ENCODE peak calls at places on chromosomes 6 and 20, in eight cellular contexts. G is breast epithelium, F is AG09309, Q is astrocyte of the spinal cord, A is fibroblast of villous mesenchyme, T is cardiac muscle cell, D is choroid plexus epithelial cell, Y is BJ. B is an unnamed sample.

GRCh38 chr20:38184098-38184497 is 19.0 kb upstream of the TGM2 start:
- DNase-seq in D (no peak), Q (no peak), F (no peak), T (no peak), Y (no peak), A (no peak), G (no peak), B (no peak)

GRCh38 chr20:16490696-16491095 is 82.6 kb downstream of the KIF16B start:
- DNase-seq in Y (no peak), G (no peak), F (no peak), Q (no peak), D (peak; percentile 6), T (no peak), A (no peak), B (no peak)

GRCh38 chr6:128655978-128656498 is 135.6 kb upstream of the PTPRK start:
- DNase-seq in F (peak; percentile 55), Q (peak; percentile 91), T (no peak), D (peak; percentile 81), Y (peak; percentile 78), G (no peak), A (peak; percentile 68), B (no peak)

GRCh38 chr6:36605560-36606391 is 11.6 kb downstream of the SRSF3 start:
- DNase-seq in G (no peak), A (peak; percentile 56), F (no peak), Q (no peak), Y (no peak), D (peak; percentile 67), T (no peak), B (no peak)

GRCh38 chr6:33172307-33173227 is 19.7 kb downstream of the COL11A2 start:
- DNase-seq in Q (peak; percentile 12), T (no peak), A (peak; percentile 31), Y (no peak), G (peak; percentile 45), D (peak; percentile 53), F (no peak), B (peak; percentile 29)

GRCh38 chr20:61254881-61255589 is 3.0 kb downstream of the CDH4 start:
- DNase-seq in Q (peak; percentile 33), F (no peak), G (no peak), Y (no peak), T (no peak), D (peak; percentile 42), A (no peak), B (no peak)

GRCh38 chr6:74447013-74447412 is 751.0 kb downstream of the CD109 start:
- DNase-seq in Q (peak; percentile 25), G (no peak), F (no peak), Y (no peak), T (no peak), D (peak; percentile 55), A (peak; percentile 13), B (no peak)

GRCh38 chr20:23060629-23061028 is 11.2 kb upstream of the THBD start:
- DNase-seq in F (no peak), D (no peak), T (no peak), Q (no peak), A (peak; percentile 9), Y (no peak), G (no peak), B (no peak)

GRCh38 chr6:36679043-36679821 is 718 bp downstream of the CDKN1A start:
- DNase-seq in D (peak; percentile 32), F (no peak), G (peak; percentile 68), T (peak; percentile 51), Y (no peak), A (peak; percentile 52), Q (peak; percentile 51), B (peak; percentile 80)

GRCh38 chr20:44961024-44961866 is 1.0 kb upstream of the TOMM34 start:
- DNase-seq in T (no peak), Q (no peak), A (peak; percentile 34), Y (no peak), F (no peak), D (no peak), G (no peak), B (no peak)

GRCh38 chr6:24057030-24057429 is 69.0 kb upstream of the NRSN1 start:
- DNase-seq in G (no peak), Y (no peak), F (no peak), D (no peak), T (no peak), A (no peak), Q (no peak), B (no peak)

DNA sequence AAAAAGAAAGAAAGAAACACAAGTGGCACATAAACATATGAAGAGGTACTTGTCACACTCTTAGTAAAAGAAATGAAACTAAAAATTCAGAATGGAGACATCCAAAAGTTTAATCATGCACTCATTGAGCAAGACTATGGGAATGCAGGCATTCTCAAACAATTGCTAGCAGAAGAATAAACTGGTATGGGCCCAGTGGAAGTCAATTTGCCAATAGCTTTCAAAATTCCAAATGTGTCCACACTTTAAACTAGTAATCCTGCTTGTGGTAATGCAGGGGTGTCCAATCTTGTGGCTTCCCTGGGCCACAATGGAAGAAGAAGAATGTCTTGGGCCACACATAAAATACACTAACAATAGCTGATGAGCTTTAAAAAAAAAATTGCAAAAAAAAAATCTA is 97.4 kb downstream of the EPB41L2 start:
- DNase-seq in T (no peak), Q (peak; percentile 40), D (peak; percentile 47), F (peak; percentile 89), A (peak; percentile 55), G (no peak), Y (peak; percentile 45), B (no peak)
- H3K4me3 ChIP-seq in T (no peak overlapping the region), Q (no peak overlapping the region), D (no peak overlapping the region), F (no peak overlapping the region), A (no peak overlapping the region), G (no peak overlapping the region), Y (no peak overlapping the region), B (no peak overlapping the region)

GRCh38 chr6:107701231-107701630 is 122.9 kb downstream of the SCML4 start:
- DNase-seq in D (no peak), A (no peak), G (no peak), Y (no peak), T (no peak), F (no peak), Q (no peak), B (no peak)
- H3K4me3 ChIP-seq in D (no peak overlapping the region), A (no peak overlapping the region), G (no peak overlapping the region), Y (no peak overlapping the region), T (no peak overlapping the region), F (no peak overlapping the region), Q (no peak overlapping the region), B (no peak overlapping the region)

GRCh38 chr20:17965042-17965697 is 3.4 kb downstream of the SNX5 start:
- DNase-seq in Q (no peak), T (no peak), D (no peak), G (no peak), A (peak; percentile 43), F (no peak), Y (no peak), B (peak; percentile 63)
- H3K4me3 ChIP-seq in Q (peak overlapping the region; percentile 90), T (peak overlapping the region; percentile 95), D (no peak overlapping the region), G (peak overlapping the region; percentile 91), A (peak overlapping the region; percentile 97), F (no peak overlapping the region), Y (no peak overlapping the region), B (peak overlapping the region; percentile 97)

GRCh38 chr20:17896771-17897369 is 71.7 kb downstream of the SNX5 start:
- DNase-seq in F (no peak), T (no peak), A (no peak), Q (no peak), G (no peak), Y (no peak), D (no peak), B (no peak)

GRCh38 chr20:17898548-17898994 is 70.0 kb downstream of the SNX5 start:
- DNase-seq in A (peak; percentile 78), D (peak; percentile 84), Q (peak; percentile 65), Y (no peak), T (peak; percentile 78), G (peak; percentile 76), F (no peak), B (peak; percentile 67)

GRCh38 chr20:17895641-17896246 is 72.8 kb downstream of the SNX5 start:
- DNase-seq in G (no peak), A (peak; percentile 61), Y (no peak), Q (peak; percentile 66), T (no peak), F (no peak), D (peak; percentile 58), B (peak; percentile 45)

GRCh38 chr20:17897566-17898307 is 70.9 kb downstream of the SNX5 start:
- DNase-seq in A (no peak), F (no peak), T (no peak), G (no peak), Y (no peak), Q (no peak), D (no peak), B (no peak)

GRCh38 chr20:17896247-17896723 is 72.3 kb downstream of the SNX5 start:
- DNase-seq in Q (no peak), F (no peak), A (no peak), D (no peak), Y (no peak), G (no peak), T (no peak), B (no peak)
- H3K4me3 ChIP-seq in Q (no peak overlapping the region), F (no peak overlapping the region), A (no peak overlapping the region), D (no peak overlapping the region), Y (no peak overlapping the region), G (peak overlapping the region; percentile 65), T (no peak overlapping the region), B (no peak overlapping the region)

DNA sequence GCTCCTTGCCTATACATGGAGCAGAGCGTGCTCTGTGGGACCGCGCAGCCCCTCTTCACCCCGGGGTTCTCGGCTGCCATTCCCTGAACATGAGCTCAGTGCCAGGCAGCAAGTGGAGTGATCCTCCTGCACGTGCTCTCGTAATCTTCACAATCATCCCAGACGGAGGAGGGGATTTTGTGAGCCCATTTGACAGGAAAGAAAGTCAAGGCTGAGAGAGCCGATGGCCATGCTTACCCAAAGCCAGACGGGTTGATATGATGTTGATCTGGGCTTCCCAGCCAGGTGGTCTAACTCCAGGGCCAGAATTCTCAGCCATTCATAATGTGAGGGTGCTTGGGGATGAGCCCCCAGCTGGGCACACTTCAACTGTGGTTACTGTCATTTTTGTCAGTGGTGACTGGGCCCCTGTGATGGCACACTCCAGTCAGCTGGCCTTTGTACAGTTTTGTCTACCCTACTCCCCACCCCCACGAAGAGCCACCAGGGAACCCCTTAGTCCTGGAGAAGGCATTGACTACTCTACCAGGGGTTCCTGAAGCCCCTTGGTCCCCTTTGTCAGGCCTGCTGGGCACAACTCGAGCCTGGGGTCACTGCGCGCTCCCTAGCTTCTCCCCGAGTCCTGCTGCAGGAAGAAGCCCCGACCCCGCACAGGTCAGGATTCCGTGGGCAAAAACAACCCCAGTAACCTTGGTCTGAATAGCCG is 1.5 kb downstream of the APCDD1L start:
- DNase-seq in G (no peak), T (no peak), A (no peak), F (no peak), D (no peak), Q (no peak), Y (no peak), B (no peak)
- H3K4me3 ChIP-seq in G (peak overlapping the region; percentile 61), T (no peak overlapping the region), A (no peak overlapping the region), F (peak overlapping the region; percentile 81), D (no peak overlapping the region), Q (peak overlapping the region; percentile 50), Y (no peak overlapping the region), B (no peak overlapping the region)